ENCODE peak calls at places on chromosomes 7 and 10, in four cellular contexts. One of them, this sample, is unnamed.

GRCh38 chr10:5545778-5546710 is 21.3 kb downstream of the CALML3 start:
- DNase-seq in stimulated activated CD8-positive, alpha-beta memory T cell treated with anti-CD3 and anti-CD28 coated beads, Interleukin-7, amount 100 ng/mL, for 4 hours: no peak
- DNase-seq in GDM1: no peak
- DNase-seq in KG1: no peak
- DNase-seq in this sample: no peak

GRCh38 chr10:73979428-73980407 is 18.2 kb upstream of the VCL start:
- DNase-seq in stimulated activated CD8-positive, alpha-beta memory T cell treated with anti-CD3 and anti-CD28 coated beads, Interleukin-7, amount 100 ng/mL, for 4 hours: no peak
- DNase-seq in GDM1: no peak
- DNase-seq in KG1: no peak
- DNase-seq in this sample: no peak

GRCh38 chr10:75018233-75018632 is 93.2 kb upstream of the SAMD8 start:
- DNase-seq in stimulated activated CD8-positive, alpha-beta memory T cell treated with anti-CD3 and anti-CD28 coated beads, Interleukin-7, amount 100 ng/mL, for 4 hours: peak
- DNase-seq in GDM1: no peak
- DNase-seq in KG1: no peak
- DNase-seq in this sample: no peak

GRCh38 chr10:128000660-128001059 is 93.8 kb downstream of the PTPRE start:
- DNase-seq in stimulated activated CD8-positive, alpha-beta memory T cell treated with anti-CD3 and anti-CD28 coated beads, Interleukin-7, amount 100 ng/mL, for 4 hours: no peak
- DNase-seq in GDM1: no peak
- DNase-seq in KG1: no peak
- DNase-seq in this sample: no peak

GRCh38 chr7:113289140-113289740 is 170.9 kb upstream of the SMIM30 start:
- DNase-seq in stimulated activated CD8-positive, alpha-beta memory T cell treated with anti-CD3 and anti-CD28 coated beads, Interleukin-7, amount 100 ng/mL, for 4 hours: no peak
- DNase-seq in GDM1: peak
- DNase-seq in KG1: no peak
- DNase-seq in this sample: no peak

GRCh38 chr7:27242046-27242579 is 489 bp upstream of the EVX1 start:
- DNase-seq in stimulated activated CD8-positive, alpha-beta memory T cell treated with anti-CD3 and anti-CD28 coated beads, Interleukin-7, amount 100 ng/mL, for 4 hours: no peak
- DNase-seq in GDM1: no peak
- DNase-seq in KG1: no peak
- DNase-seq in this sample: no peak

GRCh38 chr7:149871576-149871975 is 2.2 kb upstream of the ATP6V0E2 start:
- DNase-seq in stimulated activated CD8-positive, alpha-beta memory T cell treated with anti-CD3 and anti-CD28 coated beads, Interleukin-7, amount 100 ng/mL, for 4 hours: no peak
- DNase-seq in GDM1: no peak
- DNase-seq in KG1: no peak
- DNase-seq in this sample: no peak

GRCh38 chr7:65967361-65968155 is 14.5 kb downstream of the GUSB start:
- DNase-seq in stimulated activated CD8-positive, alpha-beta memory T cell treated with anti-CD3 and anti-CD28 coated beads, Interleukin-7, amount 100 ng/mL, for 4 hours: no peak
- DNase-seq in GDM1: no peak
- DNase-seq in KG1: no peak
- DNase-seq in this sample: no peak

GRCh38 chr7:158758563-158759244 is 54.1 kb upstream of the NCAPG2 start:
- DNase-seq in stimulated activated CD8-positive, alpha-beta memory T cell treated with anti-CD3 and anti-CD28 coated beads, Interleukin-7, amount 100 ng/mL, for 4 hours: no peak
- DNase-seq in GDM1: no peak
- DNase-seq in KG1: no peak
- DNase-seq in this sample: no peak

GRCh38 chr10:117216611-117217195 is 19.4 kb downstream of the KCNK18 start:
- DNase-seq in stimulated activated CD8-positive, alpha-beta memory T cell treated with anti-CD3 and anti-CD28 coated beads, Interleukin-7, amount 100 ng/mL, for 4 hours: peak
- DNase-seq in GDM1: peak
- DNase-seq in KG1: peak
- DNase-seq in this sample: peak

GRCh38 chr7:138890782-138891445 is 90.3 kb downstream of the KIAA1549 start:
- DNase-seq in stimulated activated CD8-positive, alpha-beta memory T cell treated with anti-CD3 and anti-CD28 coated beads, Interleukin-7, amount 100 ng/mL, for 4 hours: no peak
- DNase-seq in GDM1: no peak
- DNase-seq in KG1: no peak
- DNase-seq in this sample: peak

GRCh38 chr10:75972494-75973276 is 541.3 kb downstream of the LRMDA start:
- DNase-seq in stimulated activated CD8-positive, alpha-beta memory T cell treated with anti-CD3 and anti-CD28 coated beads, Interleukin-7, amount 100 ng/mL, for 4 hours: no peak
- DNase-seq in GDM1: no peak
- DNase-seq in KG1: no peak
- DNase-seq in this sample: no peak

GRCh38 chr10:23523251-23523650 is 84.4 kb downstream of the OTUD1 start:
- DNase-seq in stimulated activated CD8-positive, alpha-beta memory T cell treated with anti-CD3 and anti-CD28 coated beads, Interleukin-7, amount 100 ng/mL, for 4 hours: no peak
- DNase-seq in GDM1: no peak
- DNase-seq in KG1: no peak
- DNase-seq in this sample: no peak

GRCh38 chr7:94352854-94353253 is 41.8 kb upstream of the COL1A2 start:
- DNase-seq in stimulated activated CD8-positive, alpha-beta memory T cell treated with anti-CD3 and anti-CD28 coated beads, Interleukin-7, amount 100 ng/mL, for 4 hours: no peak
- DNase-seq in GDM1: no peak
- DNase-seq in KG1: no peak
- DNase-seq in this sample: no peak

GRCh38 chr7:16982640-16983103 is 100.9 kb upstream of the AGR3 start:
- DNase-seq in stimulated activated CD8-positive, alpha-beta memory T cell treated with anti-CD3 and anti-CD28 coated beads, Interleukin-7, amount 100 ng/mL, for 4 hours: no peak
- DNase-seq in GDM1: peak
- DNase-seq in KG1: no peak
- DNase-seq in this sample: peak

GRCh38 chr10:91042069-91042468 is 121.2 kb upstream of the ANKRD1 start:
- DNase-seq in stimulated activated CD8-positive, alpha-beta memory T cell treated with anti-CD3 and anti-CD28 coated beads, Interleukin-7, amount 100 ng/mL, for 4 hours: no peak
- DNase-seq in GDM1: no peak
- DNase-seq in KG1: no peak
- DNase-seq in this sample: no peak

GRCh38 chr10:61115874-61116273 is 171.9 kb upstream of the RHOBTB1 start:
- DNase-seq in stimulated activated CD8-positive, alpha-beta memory T cell treated with anti-CD3 and anti-CD28 coated beads, Interleukin-7, amount 100 ng/mL, for 4 hours: no peak
- DNase-seq in GDM1: no peak
- DNase-seq in KG1: no peak
- DNase-seq in this sample: no peak

GRCh38 chr7:99106869-99107268 is 37.0 kb downstream of the SMURF1 start:
- DNase-seq in stimulated activated CD8-positive, alpha-beta memory T cell treated with anti-CD3 and anti-CD28 coated beads, Interleukin-7, amount 100 ng/mL, for 4 hours: no peak
- DNase-seq in GDM1: no peak
- DNase-seq in KG1: no peak
- DNase-seq in this sample: no peak

GRCh38 chr7:128265906-128266300 is 24.8 kb downstream of the LEP start:
- DNase-seq in stimulated activated CD8-positive, alpha-beta memory T cell treated with anti-CD3 and anti-CD28 coated beads, Interleukin-7, amount 100 ng/mL, for 4 hours: no peak
- DNase-seq in GDM1: no peak
- DNase-seq in KG1: no peak
- DNase-seq in this sample: no peak

GRCh38 chr10:49242604-49243003 is 54.4 kb upstream of the TMEM273 start:
- DNase-seq in stimulated activated CD8-positive, alpha-beta memory T cell treated with anti-CD3 and anti-CD28 coated beads, Interleukin-7, amount 100 ng/mL, for 4 hours: no peak
- DNase-seq in GDM1: no peak
- DNase-seq in KG1: no peak
- DNase-seq in this sample: no peak

This sample was measured in amniotic stem cell.